ENCODE peak calls at places on chromosome 5, in six cellular contexts. One of them, this sample, is unnamed.

GRCh38 chr5:116825486-116825885 is 250.9 kb upstream of the SEMA6A start:
- DNase-seq in HCEC 1CT: no peak
- DNase-seq in right lobe of liver: no peak
- DNase-seq in lower lobe of right lung: no peak
- DNase-seq in NCI-H1105: no peak
- DNase-seq in CD4-positive, alpha-beta memory T cell: no peak
- DNase-seq in this sample: no peak

GRCh38 chr5:112534564-112534963 is 115.5 kb upstream of the EPB41L4A start:
- DNase-seq in HCEC 1CT: no peak
- DNase-seq in right lobe of liver: no peak
- DNase-seq in lower lobe of right lung: no peak
- DNase-seq in NCI-H1105: no peak
- DNase-seq in CD4-positive, alpha-beta memory T cell: no peak
- DNase-seq in this sample: no peak

GRCh38 chr5:160271396-160271795 is 41.0 kb downstream of the CCNJL start:
- DNase-seq in HCEC 1CT: no peak
- DNase-seq in right lobe of liver: no peak
- DNase-seq in lower lobe of right lung: peak
- DNase-seq in NCI-H1105: no peak
- DNase-seq in CD4-positive, alpha-beta memory T cell: no peak
- DNase-seq in this sample: no peak

GRCh38 chr5:156051972-156052371 is 275.0 kb upstream of the SGCD start:
- DNase-seq in HCEC 1CT: no peak
- DNase-seq in right lobe of liver: no peak
- DNase-seq in lower lobe of right lung: no peak
- DNase-seq in NCI-H1105: no peak
- DNase-seq in CD4-positive, alpha-beta memory T cell: no peak
- DNase-seq in this sample: no peak

GRCh38 chr5:88524941-88525340 is 256.3 kb upstream of the TMEM161B start:
- DNase-seq in HCEC 1CT: no peak
- DNase-seq in right lobe of liver: no peak
- DNase-seq in lower lobe of right lung: no peak
- DNase-seq in NCI-H1105: no peak
- DNase-seq in CD4-positive, alpha-beta memory T cell: no peak
- DNase-seq in this sample: no peak

GRCh38 chr5:115559524-115559923 is 14.9 kb upstream of the FEM1C start:
- DNase-seq in HCEC 1CT: peak
- DNase-seq in right lobe of liver: no peak
- DNase-seq in lower lobe of right lung: no peak
- DNase-seq in NCI-H1105: no peak
- DNase-seq in CD4-positive, alpha-beta memory T cell: no peak
- DNase-seq in this sample: no peak

GRCh38 chr5:107135391-107135790 is 535.3 kb downstream of the EFNA5 start:
- DNase-seq in HCEC 1CT: peak
- DNase-seq in right lobe of liver: no peak
- DNase-seq in lower lobe of right lung: no peak
- DNase-seq in NCI-H1105: no peak
- DNase-seq in CD4-positive, alpha-beta memory T cell: no peak
- DNase-seq in this sample: no peak

GRCh38 chr5:99141534-99142135 is 212.8 kb upstream of the CHD1 start:
- DNase-seq in HCEC 1CT: no peak
- DNase-seq in right lobe of liver: peak
- DNase-seq in lower lobe of right lung: no peak
- DNase-seq in NCI-H1105: no peak
- DNase-seq in CD4-positive, alpha-beta memory T cell: no peak
- DNase-seq in this sample: no peak

GRCh38 chr5:133343196-133343595 is 269.1 kb downstream of the FSTL4 start:
- DNase-seq in HCEC 1CT: no peak
- DNase-seq in right lobe of liver: no peak
- DNase-seq in lower lobe of right lung: no peak
- DNase-seq in NCI-H1105: no peak
- DNase-seq in CD4-positive, alpha-beta memory T cell: no peak
- DNase-seq in this sample: no peak

GRCh38 chr5:149358294-149358651 is 427 bp downstream of the PCYOX1L start:
- DNase-seq in HCEC 1CT: no peak
- DNase-seq in right lobe of liver: peak
- DNase-seq in lower lobe of right lung: peak
- DNase-seq in NCI-H1105: peak
- DNase-seq in CD4-positive, alpha-beta memory T cell: peak
- DNase-seq in this sample: no peak

GRCh38 chr5:14946813-14947640 is 75.4 kb upstream of the ANKH start:
- DNase-seq in HCEC 1CT: peak
- DNase-seq in right lobe of liver: no peak
- DNase-seq in lower lobe of right lung: no peak
- DNase-seq in NCI-H1105: no peak
- DNase-seq in CD4-positive, alpha-beta memory T cell: peak
- DNase-seq in this sample: no peak

GRCh38 chr5:42750507-42750906 is 6.1 kb upstream of the CCDC152 start:
- DNase-seq in HCEC 1CT: no peak
- DNase-seq in right lobe of liver: no peak
- DNase-seq in lower lobe of right lung: no peak
- DNase-seq in NCI-H1105: no peak
- DNase-seq in CD4-positive, alpha-beta memory T cell: no peak
- DNase-seq in this sample: no peak

GRCh38 chr5:6202615-6203365 is 175.6 kb downstream of the MED10 start:
- DNase-seq in HCEC 1CT: no peak
- DNase-seq in right lobe of liver: no peak
- DNase-seq in lower lobe of right lung: no peak
- DNase-seq in NCI-H1105: no peak
- DNase-seq in CD4-positive, alpha-beta memory T cell: no peak
- DNase-seq in this sample: no peak

GRCh38 chr5:150142800-150143724 is 12.6 kb downstream of the PDGFRB start:
- DNase-seq in HCEC 1CT: peak
- DNase-seq in right lobe of liver: peak
- DNase-seq in lower lobe of right lung: no peak
- DNase-seq in NCI-H1105: no peak
- DNase-seq in CD4-positive, alpha-beta memory T cell: no peak
- DNase-seq in this sample: no peak

GRCh38 chr5:176743136-176743827 is 67.1 kb upstream of the UNC5A start:
- DNase-seq in HCEC 1CT: no peak
- DNase-seq in right lobe of liver: no peak
- DNase-seq in lower lobe of right lung: no peak
- DNase-seq in NCI-H1105: no peak
- DNase-seq in CD4-positive, alpha-beta memory T cell: no peak
- DNase-seq in this sample: peak

GRCh38 chr5:171640396-171640981 is 145.1 kb upstream of the SMIM23 start:
- DNase-seq in HCEC 1CT: no peak
- DNase-seq in right lobe of liver: no peak
- DNase-seq in lower lobe of right lung: no peak
- DNase-seq in NCI-H1105: no peak
- DNase-seq in CD4-positive, alpha-beta memory T cell: no peak
- DNase-seq in this sample: no peak

GRCh38 chr5:153122416-153122815 is 368.1 kb upstream of the GRIA1 start:
- DNase-seq in HCEC 1CT: no peak
- DNase-seq in right lobe of liver: no peak
- DNase-seq in lower lobe of right lung: no peak
- DNase-seq in NCI-H1105: peak
- DNase-seq in CD4-positive, alpha-beta memory T cell: no peak
- DNase-seq in this sample: peak

GRCh38 chr5:106880656-106881055 is 790.1 kb downstream of the EFNA5 start:
- DNase-seq in HCEC 1CT: no peak
- DNase-seq in right lobe of liver: no peak
- DNase-seq in lower lobe of right lung: no peak
- DNase-seq in NCI-H1105: no peak
- DNase-seq in CD4-positive, alpha-beta memory T cell: no peak
- DNase-seq in this sample: no peak

GRCh38 chr5:9554122-9554521 is 8.2 kb upstream of the SEMA5A start:
- DNase-seq in HCEC 1CT: no peak
- DNase-seq in right lobe of liver: no peak
- DNase-seq in lower lobe of right lung: no peak
- DNase-seq in NCI-H1105: no peak
- DNase-seq in CD4-positive, alpha-beta memory T cell: no peak
- DNase-seq in this sample: no peak

GRCh38 chr5:157290156-157290980 is 24.4 kb downstream of the CYFIP2 start:
- DNase-seq in HCEC 1CT: peak
- DNase-seq in right lobe of liver: no peak
- DNase-seq in lower lobe of right lung: no peak
- DNase-seq in NCI-H1105: no peak
- DNase-seq in CD4-positive, alpha-beta memory T cell: no peak
- DNase-seq in this sample: no peak

GRCh38 chr5:56637321-56637920 is 177.9 kb upstream of the MAP3K1 start:
- DNase-seq in HCEC 1CT: no peak
- DNase-seq in right lobe of liver: no peak
- DNase-seq in lower lobe of right lung: no peak
- DNase-seq in NCI-H1105: no peak
- DNase-seq in CD4-positive, alpha-beta memory T cell: no peak
- DNase-seq in this sample: no peak

GRCh38 chr5:141326088-141326854 is 4.0 kb upstream of the PCDHGA1 start:
- DNase-seq in HCEC 1CT: peak
- DNase-seq in right lobe of liver: no peak
- DNase-seq in lower lobe of right lung: peak
- DNase-seq in NCI-H1105: no peak
- DNase-seq in CD4-positive, alpha-beta memory T cell: peak
- DNase-seq in this sample: peak

GRCh38 chr5:95962475-95962773 is 773 bp upstream of the ELL2 start:
- DNase-seq in HCEC 1CT: no peak
- DNase-seq in right lobe of liver: no peak
- DNase-seq in lower lobe of right lung: no peak
- DNase-seq in NCI-H1105: no peak
- DNase-seq in CD4-positive, alpha-beta memory T cell: no peak
- DNase-seq in this sample: no peak

GRCh38 chr5:163963881-163964280 is 458.5 kb downstream of the MAT2B start:
- DNase-seq in HCEC 1CT: no peak
- DNase-seq in right lobe of liver: no peak
- DNase-seq in lower lobe of right lung: no peak
- DNase-seq in NCI-H1105: no peak
- DNase-seq in CD4-positive, alpha-beta memory T cell: no peak
- DNase-seq in this sample: no peak

GRCh38 chr5:14936588-14936987 is 65.0 kb upstream of the ANKH start:
- DNase-seq in HCEC 1CT: no peak
- DNase-seq in right lobe of liver: no peak
- DNase-seq in lower lobe of right lung: no peak
- DNase-seq in NCI-H1105: no peak
- DNase-seq in CD4-positive, alpha-beta memory T cell: no peak
- DNase-seq in this sample: no peak

GRCh38 chr5:93746406-93747056 is 5.1 kb upstream of the POU5F2 start:
- DNase-seq in HCEC 1CT: peak
- DNase-seq in right lobe of liver: no peak
- DNase-seq in lower lobe of right lung: no peak
- DNase-seq in NCI-H1105: no peak
- DNase-seq in CD4-positive, alpha-beta memory T cell: no peak
- DNase-seq in this sample: no peak

GRCh38 chr5:93893050-93893449 is 151.7 kb upstream of the POU5F2 start:
- DNase-seq in HCEC 1CT: no peak
- DNase-seq in right lobe of liver: no peak
- DNase-seq in lower lobe of right lung: no peak
- DNase-seq in NCI-H1105: no peak
- DNase-seq in CD4-positive, alpha-beta memory T cell: no peak
- DNase-seq in this sample: peak

GRCh38 chr5:171418316-171418981 is 998 bp upstream of the FGF18 start:
- DNase-seq in HCEC 1CT: peak
- DNase-seq in right lobe of liver: peak
- DNase-seq in lower lobe of right lung: peak
- DNase-seq in NCI-H1105: peak
- DNase-seq in CD4-positive, alpha-beta memory T cell: peak
- DNase-seq in this sample: peak

GRCh38 chr5:59893061-59893435 is 478 bp downstream of the PDE4D start:
- DNase-seq in HCEC 1CT: no peak
- DNase-seq in right lobe of liver: no peak
- DNase-seq in lower lobe of right lung: no peak
- DNase-seq in NCI-H1105: no peak
- DNase-seq in CD4-positive, alpha-beta memory T cell: no peak
- DNase-seq in this sample: no peak

GRCh38 chr5:118681655-118682054 is 306.7 kb downstream of the DTWD2 start:
- DNase-seq in HCEC 1CT: no peak
- DNase-seq in right lobe of liver: no peak
- DNase-seq in lower lobe of right lung: no peak
- DNase-seq in NCI-H1105: no peak
- DNase-seq in CD4-positive, alpha-beta memory T cell: no peak
- DNase-seq in this sample: no peak

GRCh38 chr5:73438897-73439470 is 9.6 kb downstream of the FOXD1 start:
- DNase-seq in HCEC 1CT: no peak
- DNase-seq in right lobe of liver: no peak
- DNase-seq in lower lobe of right lung: no peak
- DNase-seq in NCI-H1105: no peak
- DNase-seq in CD4-positive, alpha-beta memory T cell: no peak
- DNase-seq in this sample: no peak

GRCh38 chr5:7926296-7926695 is 57.3 kb downstream of the MTRR start:
- DNase-seq in HCEC 1CT: peak
- DNase-seq in right lobe of liver: no peak
- DNase-seq in lower lobe of right lung: no peak
- DNase-seq in NCI-H1105: no peak
- DNase-seq in CD4-positive, alpha-beta memory T cell: no peak
- DNase-seq in this sample: no peak

GRCh38 chr5:125317546-125317995 is 571.1 kb upstream of the ZNF608 start:
- DNase-seq in HCEC 1CT: no peak
- DNase-seq in right lobe of liver: peak
- DNase-seq in lower lobe of right lung: no peak
- DNase-seq in NCI-H1105: peak
- DNase-seq in CD4-positive, alpha-beta memory T cell: no peak
- DNase-seq in this sample: peak

GRCh38 chr5:79689541-79690466 is at the start of gene CMYA5:
- DNase-seq in HCEC 1CT: no peak
- DNase-seq in right lobe of liver: peak
- DNase-seq in lower lobe of right lung: peak
- DNase-seq in NCI-H1105: no peak
- DNase-seq in CD4-positive, alpha-beta memory T cell: no peak
- DNase-seq in this sample: peak

GRCh38 chr5:38734353-38734752 is 111.5 kb upstream of the OSMR start:
- DNase-seq in HCEC 1CT: no peak
- DNase-seq in right lobe of liver: no peak
- DNase-seq in lower lobe of right lung: no peak
- DNase-seq in NCI-H1105: no peak
- DNase-seq in CD4-positive, alpha-beta memory T cell: no peak
- DNase-seq in this sample: no peak

GRCh38 chr5:52360985-52361384 is 426.7 kb upstream of the ITGA1 start:
- DNase-seq in HCEC 1CT: no peak
- DNase-seq in right lobe of liver: no peak
- DNase-seq in lower lobe of right lung: no peak
- DNase-seq in NCI-H1105: no peak
- DNase-seq in CD4-positive, alpha-beta memory T cell: no peak
- DNase-seq in this sample: no peak

GRCh38 chr5:16742938-16743337 is 126.1 kb upstream of the RETREG1 start:
- DNase-seq in HCEC 1CT: no peak
- DNase-seq in right lobe of liver: no peak
- DNase-seq in lower lobe of right lung: no peak
- DNase-seq in NCI-H1105: no peak
- DNase-seq in CD4-positive, alpha-beta memory T cell: no peak
- DNase-seq in this sample: no peak

GRCh38 chr5:152193391-152194107 is 211.5 kb downstream of the NMUR2 start:
- DNase-seq in HCEC 1CT: no peak
- DNase-seq in right lobe of liver: no peak
- DNase-seq in lower lobe of right lung: no peak
- DNase-seq in NCI-H1105: no peak
- DNase-seq in CD4-positive, alpha-beta memory T cell: no peak
- DNase-seq in this sample: no peak

GRCh38 chr5:95686661-95687060 is 3.9 kb upstream of the SPATA9 start:
- DNase-seq in HCEC 1CT: no peak
- DNase-seq in right lobe of liver: no peak
- DNase-seq in lower lobe of right lung: no peak
- DNase-seq in NCI-H1105: no peak
- DNase-seq in CD4-positive, alpha-beta memory T cell: no peak
- DNase-seq in this sample: no peak